ENCODE peak calls at places on chromosome 12, in seven cellular contexts. N is astrocyte, Y is thoracic aorta, E is spleen, B is ascending aorta, Z is heart right ventricle, R is tibial artery. G is an unnamed sample.

GRCh38 chr12:66107451-66107915 is 23.1 kb downstream of the LLPH start:
- DNase-seq in N (peak; percentile 80), Z (no peak), E (no peak), R (peak; percentile 64), Y (peak; percentile 69), B (no peak), G (no peak)

GRCh38 chr12:50750366-50750765 is 13.5 kb upstream of the ATF1 start:
- DNase-seq in Z (no peak), E (no peak), R (no peak), N (no peak), Y (no peak), B (no peak), G (no peak)

GRCh38 chr12:121189061-121189886 is 20.7 kb upstream of the P2RX4 start:
- DNase-seq in N (no peak), E (no peak), B (no peak), Z (no peak), Y (no peak), R (no peak), G (no peak)

GRCh38 chr12:56590237-56590830 is 39.8 kb downstream of the BAZ2A start:
- DNase-seq in Y (no peak), R (no peak), B (no peak), E (no peak), Z (no peak), N (no peak), G (no peak)

GRCh38 chr12:112833272-112833671 is 41.7 kb downstream of the RPH3A start:
- DNase-seq in R (no peak), B (no peak), Z (no peak), Y (no peak), N (no peak), E (no peak), G (no peak)

GRCh38 chr12:11067514-11067913 is 5.4 kb upstream of the TAS2R46 start:
- DNase-seq in Y (no peak), E (no peak), R (no peak), Z (no peak), B (no peak), N (peak; percentile 45), G (no peak)

GRCh38 chr12:68831272-68831671 is 23.3 kb downstream of the MDM2 start:
- DNase-seq in Y (no peak), B (no peak), E (no peak), R (no peak), N (no peak), Z (no peak), G (no peak)

GRCh38 chr12:101299346-101299745 is 19.4 kb downstream of the UTP20 start:
- DNase-seq in N (peak; percentile 9), E (no peak), Z (no peak), B (no peak), Y (no peak), R (no peak), G (no peak)

GRCh38 chr12:81722004-81722403 is 37.1 kb downstream of the PPFIA2 start:
- DNase-seq in R (no peak), B (no peak), Y (no peak), Z (no peak), E (no peak), N (peak; percentile 5), G (no peak)

GRCh38 chr12:47812797-47813490 is 6.8 kb downstream of the HDAC7 start:
- DNase-seq in Y (peak; percentile 85), B (peak; percentile 86), R (peak; percentile 91), N (peak; percentile 84), Z (peak; percentile 90), E (peak; percentile 97), G (no peak)

GRCh38 chr12:102638777-102639176 is 158.4 kb upstream of the IGF1 start:
- DNase-seq in N (peak; percentile 9), E (no peak), R (no peak), Y (no peak), Z (no peak), B (no peak), G (no peak)

GRCh38 chr12:31835276-31835882 is 106.6 kb upstream of the AMN1 start:
- DNase-seq in Z (no peak), N (no peak), B (no peak), R (no peak), E (no peak), Y (no peak), G (no peak)

GRCh38 chr12:31833541-31833840 is 104.7 kb upstream of the AMN1 start:
- DNase-seq in R (no peak), B (no peak), Z (no peak), N (peak; percentile 16), Y (no peak), E (no peak), G (no peak)

GRCh38 chr12:31832740-31833540 is 104.1 kb upstream of the AMN1 start:
- DNase-seq in R (no peak), E (no peak), N (no peak), Z (no peak), B (no peak), Y (no peak), G (no peak)

GRCh38 chr12:31837913-31838312 is 109.1 kb upstream of the AMN1 start:
- DNase-seq in B (no peak), N (no peak), R (no peak), Y (no peak), Z (no peak), E (no peak), G (no peak)

DNA sequence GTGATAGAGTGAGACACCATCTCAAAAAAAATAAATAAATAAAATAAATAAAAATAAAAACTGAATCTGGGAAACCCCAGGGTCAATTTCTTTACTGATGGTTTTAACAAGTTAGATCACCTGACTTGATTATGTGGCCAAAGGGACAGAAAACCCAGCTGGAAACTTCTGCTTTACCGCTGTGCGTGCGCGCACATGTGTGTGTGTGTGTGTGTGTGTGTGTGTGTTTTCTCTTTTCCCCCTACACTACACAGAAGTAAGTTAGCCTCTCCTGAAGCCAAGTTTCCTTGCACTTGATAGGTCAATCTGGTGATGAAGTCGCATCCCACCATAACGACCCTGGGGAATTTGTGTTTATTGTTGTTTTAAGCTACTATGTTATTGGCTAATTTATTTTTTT is 105.3 kb upstream of the AMN1 start:
- DNase-seq in R (no peak), Y (no peak), B (no peak), Z (no peak), E (no peak), N (no peak), G (no peak)
- H3K9me3 ChIP-seq in R (peaks cover 5% of the 10 kb centered on the region), Y (no peaks in the 10 kb centered on the region), B (no peaks in the 10 kb centered on the region), Z (peaks cover 18% of the 10 kb centered on the region), E (no peaks in the 10 kb centered on the region), N (no peaks in the 10 kb centered on the region), G (peaks cover 6% of the 10 kb centered on the region)

GRCh38 chr12:388012-388411 is 1.1 kb downstream of the KDM5A start:
- DNase-seq in Z (no peak), E (no peak), Y (no peak), R (no peak), N (no peak), B (no peak), G (no peak)
- H3K27ac ChIP-seq in Z (peak overlapping the region; percentile 91), E (peak overlapping the region; percentile 96), Y (no peak overlapping the region), R (peak overlapping the region; percentile 84), N (peak overlapping the region; percentile 96), B (peak overlapping the region; percentile 88), G (peak overlapping the region; percentile 96)

DNA sequence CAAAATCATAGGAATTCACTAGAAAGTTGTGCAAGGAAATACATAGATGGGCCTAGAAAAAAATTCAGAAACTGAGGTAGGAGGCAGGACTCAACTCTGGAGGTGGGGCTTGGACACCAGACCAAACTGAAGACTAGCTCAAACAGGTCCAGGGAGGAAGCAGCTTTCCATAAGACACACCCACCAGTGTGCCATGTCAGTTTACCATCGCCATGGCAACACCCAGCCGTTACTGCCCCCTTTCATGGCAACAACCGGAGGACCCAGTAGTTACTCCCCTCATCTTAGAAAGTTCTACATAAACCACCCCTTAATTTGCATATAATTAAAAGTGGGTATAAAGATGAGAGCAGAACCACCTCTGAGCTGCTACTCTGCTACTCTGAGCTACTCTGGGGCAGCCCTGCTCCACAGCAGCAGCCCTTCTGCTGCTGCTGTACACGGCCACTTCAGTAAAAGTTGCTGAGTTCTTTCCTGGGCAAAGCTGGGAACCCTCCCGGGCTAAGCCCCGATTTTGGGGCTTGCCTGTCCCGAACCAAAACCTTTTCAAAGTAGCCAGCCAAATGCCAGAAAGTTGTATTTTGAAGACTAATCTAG is 30.8 kb upstream of the NINJ2 start:
- DNase-seq in E (no peak), N (no peak), B (no peak), Y (no peak), R (no peak), Z (no peak), G (no peak)
- H3K4me1 ChIP-seq in E (peaks cover 23% of the 10 kb centered on the region), N (no peaks in the 10 kb centered on the region), B (no peaks in the 10 kb centered on the region), Y (no peaks in the 10 kb centered on the region), R (no peaks in the 10 kb centered on the region), Z (peaks cover 10% of the 10 kb centered on the region), G (peaks cover 13% of the 10 kb centered on the region)

DNA sequence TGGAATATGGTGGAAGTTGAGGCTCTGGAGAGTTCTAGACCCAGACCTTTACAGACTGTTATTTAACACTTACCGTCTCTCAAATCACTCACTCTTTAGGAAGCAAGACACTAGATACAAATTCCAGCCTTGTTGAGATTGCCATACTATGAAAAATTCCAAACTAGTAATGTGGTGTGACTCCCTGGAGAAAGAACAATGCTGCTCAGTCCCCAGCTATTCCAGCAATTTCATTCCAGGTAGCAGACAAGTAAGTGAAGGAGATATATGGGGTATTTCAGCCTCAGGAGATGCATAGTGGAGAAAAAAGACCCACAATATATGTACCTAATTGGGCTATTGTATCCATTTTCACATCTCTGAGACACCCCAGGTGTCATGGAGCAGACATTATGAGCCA is 678.9 kb upstream of the LMO3 start:
- DNase-seq in B (no peak), N (no peak), Y (no peak), R (no peak), Z (no peak), E (no peak), G (no peak)
- H3K9me3 ChIP-seq in B (no peaks in the 10 kb centered on the region), N (peaks cover 2% of the 10 kb centered on the region), Y (peaks cover 5% of the 10 kb centered on the region), R (no peaks in the 10 kb centered on the region), Z (peaks cover 23% of the 10 kb centered on the region), E (no peaks in the 10 kb centered on the region), G (no peaks in the 10 kb centered on the region)

GRCh38 chr12:108696996-108697290 is 34.4 kb downstream of the CORO1C start:
- DNase-seq in N (no peak), E (no peak), R (no peak), Z (no peak), B (no peak), Y (no peak), G (no peak)
- H3K27ac ChIP-seq in N (peak overlapping the region; percentile 99), E (no peak overlapping the region), R (peak overlapping the region; percentile 94), Z (peak overlapping the region; percentile 15), B (peak overlapping the region; percentile 85), Y (peak overlapping the region; percentile 47), G (peak overlapping the region; percentile 90)